ENCODE peak calls at places on chromosome 15, in seven cellular contexts. Y is colonic mucosa, Q is ovary, I is left ventricle myocardium inferior, A is cardiac muscle cell, D is endothelial cell, H is Peyer's patch. M is an unnamed sample.

GRCh38 chr15:72127724-72128322 is 9.6 kb downstream of the SENP8 start:
- DNase-seq in Y (no peak), Q (no peak), I (no peak), A (no peak), D (no peak), H (no peak), M (no peak)

GRCh38 chr15:67914537-67915373 is 74.9 kb upstream of the RNU6-1 start:
- DNase-seq in Y (peak), Q (peak), I (peak), A (peak), D (peak), H (peak), M (no peak)

GRCh38 chr15:59294961-59295741 is 77.5 kb downstream of the MYO1E start:
- DNase-seq in Y (peak), Q (no peak), I (no peak), A (peak), D (no peak), H (no peak), M (no peak)

GRCh38 chr15:78691873-78692421 is 50.9 kb upstream of the CHRNB4 start:
- DNase-seq in Y (no peak), Q (no peak), I (no peak), A (no peak), D (no peak), H (no peak), M (no peak)

GRCh38 chr15:70266412-70267089 is 168.8 kb upstream of the TLE3 start:
- DNase-seq in Y (peak), Q (peak), I (peak), A (peak), D (no peak), H (peak), M (peak)

GRCh38 chr15:69472046-69472445 is 19.4 kb downstream of the RPLP1 start:
- DNase-seq in Y (no peak), Q (no peak), I (no peak), A (no peak), D (no peak), H (no peak), M (no peak)

GRCh38 chr15:90648137-90649070 is 68.7 kb upstream of the BLM start:
- DNase-seq in Y (peak), Q (peak), I (peak), A (peak), D (peak), H (peak), M (peak)

GRCh38 chr15:62306851-62307504 is 141.9 kb upstream of the C2CD4B start:
- DNase-seq in Y (peak), Q (peak), I (peak), A (peak), D (peak), H (peak), M (peak)

GRCh38 chr15:47407692-47408091 is 309.6 kb upstream of the SEMA6D start:
- DNase-seq in Y (no peak), Q (no peak), I (no peak), A (no peak), D (no peak), H (no peak), M (no peak)

GRCh38 chr15:37221671-37222207 is 121.4 kb upstream of the MEIS2 start:
- DNase-seq in Y (no peak), Q (no peak), I (no peak), A (no peak), D (no peak), H (no peak), M (no peak)

GRCh38 chr15:101115887-101116680 is 135.8 kb downstream of the CHSY1 start:
- DNase-seq in Y (no peak), Q (peak), I (peak), A (peak), D (no peak), H (no peak), M (no peak)

GRCh38 chr15:72203507-72203837 is 5.9 kb upstream of the GRAMD2A start:
- DNase-seq in Y (no peak), Q (no peak), I (peak), A (peak), D (no peak), H (no peak), M (no peak)

GRCh38 chr15:62739507-62739906 is 303.0 kb upstream of the TPM1 start:
- DNase-seq in Y (no peak), Q (no peak), I (no peak), A (no peak), D (no peak), H (no peak), M (no peak)

GRCh38 chr15:62107561-62108110 is 40.9 kb downstream of the C2CD4A start:
- DNase-seq in Y (no peak), Q (no peak), I (no peak), A (peak), D (no peak), H (no peak), M (no peak)

GRCh38 chr15:73994912-73995622 is 551 bp downstream of the PML start:
- DNase-seq in Y (peak), Q (no peak), I (no peak), A (peak), D (no peak), H (peak), M (peak)

GRCh38 chr15:73993211-73993994 is 1.1 kb upstream of the PML start:
- DNase-seq in Y (no peak), Q (no peak), I (no peak), A (no peak), D (no peak), H (no peak), M (no peak)

GRCh38 chr15:73992594-73992898 is 451 bp upstream of the STOML1 start:
- DNase-seq in Y (no peak), Q (no peak), I (no peak), A (no peak), D (no peak), H (no peak), M (no peak)

GRCh38 chr15:73996267-73996666 is 1.8 kb downstream of the PML start:
- DNase-seq in Y (no peak), Q (no peak), I (no peak), A (no peak), D (no peak), H (no peak), M (no peak)

DNA sequence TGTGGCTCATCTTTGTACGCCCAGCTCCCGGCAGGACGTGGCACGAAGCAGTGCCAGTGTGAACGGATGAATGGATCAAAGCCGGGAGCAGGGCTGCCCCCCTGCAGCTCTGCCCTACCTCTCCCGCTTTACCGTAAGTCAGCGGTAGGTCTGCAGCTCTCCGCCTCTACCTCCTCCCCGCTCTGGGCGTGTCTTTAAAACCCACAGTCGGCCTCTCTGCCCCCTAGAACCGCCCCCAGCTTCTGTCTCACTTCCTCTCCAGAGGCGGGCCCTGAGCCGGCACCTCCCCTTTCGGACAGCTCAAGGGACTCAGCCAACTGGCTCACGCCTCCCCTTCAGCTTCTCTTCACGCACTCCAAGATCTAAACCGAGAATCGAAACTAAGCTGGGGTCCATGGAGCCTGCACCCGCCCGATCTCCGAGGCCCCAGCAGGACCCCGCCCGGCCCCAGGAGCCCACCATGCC is at the start of gene PML:
- DNase-seq in Y (peak), Q (peak), I (peak), A (peak), D (peak), H (peak), M (peak)
- TF ChIP-seq CTCF in Y (no peak), Q (no peak), I (no peak), A (no peak), D (no peak), H (no peak), M (no peak)

DNA sequence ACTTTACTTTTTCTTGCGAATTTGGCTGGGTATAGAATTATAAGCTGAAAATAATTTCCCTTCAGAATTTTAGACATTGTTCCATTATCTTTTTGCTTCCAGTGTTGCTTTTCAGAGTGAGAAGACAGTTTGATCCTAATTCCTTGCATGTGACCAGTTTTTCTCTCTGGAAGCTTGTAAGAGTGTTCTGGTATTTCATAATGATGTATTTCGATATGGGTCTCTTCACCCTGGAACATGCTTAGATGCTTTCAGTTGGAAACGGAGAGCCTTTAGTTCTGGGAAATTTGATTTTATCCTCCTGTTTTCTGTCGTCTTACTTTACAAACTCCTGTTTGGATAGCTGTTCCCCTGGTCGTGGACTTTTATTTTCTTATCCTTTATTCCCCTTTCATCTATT is 13.9 kb downstream of the ALPK3 start:
- DNase-seq in Y (no peak), Q (no peak), I (no peak), A (peak), D (no peak), H (no peak), M (no peak)
- TF ChIP-seq CTCF in Y (no peak), Q (no peak), I (no peak), A (no peak), D (no peak), H (no peak), M (no peak)

GRCh38 chr15:89003865-89004725 is 84.2 kb upstream of the ABHD2 start:
- DNase-seq in Y (peak), Q (no peak), I (peak), A (peak), D (peak), H (no peak), M (peak)
- TF ChIP-seq CTCF in Y (no peak), Q (no peak), I (peak), A (peak), D (no peak), H (no peak), M (no peak)

GRCh38 chr15:84814826-84815375 is 2.3 kb upstream of the ALPK3 start:
- DNase-seq in Y (no peak), Q (no peak), I (no peak), A (no peak), D (no peak), H (no peak), M (no peak)

GRCh38 chr15:84818221-84819131 is 1.3 kb downstream of the ALPK3 start:
- DNase-seq in Y (no peak), Q (no peak), I (no peak), A (peak), D (peak), H (no peak), M (peak)

GRCh38 chr15:84817461-84818081 is 415 bp downstream of the ALPK3 start:
- DNase-seq in Y (no peak), Q (no peak), I (no peak), A (peak), D (peak), H (no peak), M (no peak)

GRCh38 chr15:84819291-84819768 is 2.2 kb downstream of the ALPK3 start:
- DNase-seq in Y (no peak), Q (no peak), I (peak), A (peak), D (peak), H (no peak), M (no peak)

GRCh38 chr15:84816694-84817460 is at the start of gene ALPK3:
- DNase-seq in Y (no peak), Q (no peak), I (peak), A (peak), D (peak), H (no peak), M (no peak)
- TF ChIP-seq CTCF in Y (no peak), Q (no peak), I (peak), A (no peak), D (no peak), H (no peak), M (no peak)

GRCh38 chr15:40593588-40594428 is at the start of gene KNL1:
- DNase-seq in Y (peak), Q (peak), I (peak), A (peak), D (peak), H (peak), M (peak)

GRCh38 chr15:40595773-40596172 is 1.7 kb downstream of the KNL1 start:
- DNase-seq in Y (no peak), Q (no peak), I (no peak), A (peak), D (no peak), H (no peak), M (no peak)

GRCh38 chr15:40593130-40593529 is 919 bp upstream of the KNL1 start:
- DNase-seq in Y (no peak), Q (no peak), I (no peak), A (no peak), D (no peak), H (no peak), M (no peak)

GRCh38 chr15:40595219-40595618 is 1.2 kb downstream of the KNL1 start:
- DNase-seq in Y (no peak), Q (no peak), I (no peak), A (no peak), D (no peak), H (no peak), M (no peak)

DNA sequence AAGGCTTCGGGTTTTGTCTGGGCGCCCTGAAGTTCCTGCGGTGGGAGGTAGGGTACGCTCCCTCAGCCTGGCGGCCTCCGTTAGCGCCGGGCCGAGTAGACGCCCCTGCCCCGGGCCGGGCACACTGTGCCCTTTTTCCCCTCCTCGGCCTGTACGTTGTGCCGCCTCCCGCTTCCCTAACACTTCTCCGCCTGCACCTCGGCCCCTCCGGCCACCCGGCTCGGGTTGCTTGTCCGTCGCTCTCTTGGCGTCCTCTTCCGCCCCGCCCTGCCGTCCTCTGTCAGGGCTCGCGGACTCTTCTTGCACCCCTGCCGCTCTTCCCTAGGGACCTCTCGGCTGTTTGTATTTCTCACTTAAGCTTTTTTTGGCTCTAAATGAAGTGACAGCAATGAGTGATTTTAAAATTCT is 384 bp downstream of the KNL1 start:
- DNase-seq in Y (peak), Q (no peak), I (peak), A (peak), D (peak), H (peak), M (no peak)
- TF ChIP-seq CTCF in Y (no peak), Q (no peak), I (peak), A (peak), D (no peak), H (no peak), M (peak)

DNA sequence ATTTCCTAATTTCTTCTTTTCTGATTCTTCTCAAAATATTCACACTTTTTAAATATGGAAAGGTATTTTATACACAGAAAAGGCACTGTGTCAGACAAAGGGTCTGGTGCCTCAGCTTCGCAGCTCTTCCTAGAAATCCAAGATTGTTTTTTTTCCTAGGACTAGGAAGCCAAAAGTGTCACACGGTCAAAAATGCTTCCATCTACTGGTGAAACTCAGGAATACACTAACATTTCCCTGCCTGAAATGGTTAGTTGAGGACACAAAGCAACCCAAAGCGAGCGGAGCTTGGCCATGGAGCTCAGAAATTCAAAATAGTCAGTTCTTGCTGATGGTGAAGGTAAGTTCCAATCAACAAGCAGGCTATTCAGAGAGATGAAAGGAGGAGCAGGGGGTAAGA is 426.5 kb upstream of the RASGRP1 start:
- DNase-seq in Y (no peak), Q (no peak), I (no peak), A (peak), D (peak), H (no peak), M (no peak)
- TF ChIP-seq CTCF in Y (peak), Q (no peak), I (peak), A (peak), D (peak), H (peak), M (peak)

M was measured in activated CD8-positive, alpha-beta T cell treated with anti-CD3 and anti-CD28 coated beads for 36 hours.